ENCODE peak calls at places on chromosomes 4 and X, in nine cellular contexts. Y is GM23248, O is HCT116, B is neural progenitor cell, N is endothelial cell of umbilical vein, Q is astrocyte, K is PC-9, H is PC-3, G is H1. T is an unnamed sample. For H3K9me3, the result is how much of the 10 kb centered on the place peaks cover.

GRCh38 chr4:100016191-100016590 is 66.1 kb upstream of the H2AZ1 start:
- DNase-seq in G (no peak), B (no peak), Q (no peak), H (peak), O (no peak), N (no peak), K (no peak), Y (no peak), T (no peak)

GRCh38 chrX:69173906-69174305 is 8.7 kb upstream of the PJA1 start:
- DNase-seq in H (no peak), N (no peak), G (no peak), K (no peak), B (peak), Y (no peak), Q (no peak), O (no peak), T (no peak)

GRCh38 chrX:25131055-25131454 is 115.3 kb upstream of the ARX start:
- DNase-seq in G (no peak), O (no peak), K (no peak), H (peak), B (no peak), Y (peak), Q (no peak), N (no peak), T (peak)

GRCh38 chr4:189988892-189989431 is 38.1 kb downstream of the FRG2 start:
- DNase-seq in B (no peak), O (no peak), K (no peak), Y (no peak), N (no peak), Q (no peak), G (no peak), H (no peak), T (no peak)

GRCh38 chr4:38177792-38178665 is 217.8 kb downstream of the PTTG2 start:
- DNase-seq in N (no peak), B (no peak), Q (no peak), O (no peak), H (no peak), G (no peak), Y (peak), K (no peak), T (no peak)

GRCh38 chr4:52627876-52628275 is 31.2 kb downstream of the USP46 start:
- DNase-seq in Q (no peak), N (no peak), G (no peak), H (no peak), Y (peak), K (no peak), B (no peak), O (no peak), T (no peak)

GRCh38 chr4:1505511-1506451 is 99.5 kb upstream of the NKX1-1 start:
- DNase-seq in Y (no peak), B (no peak), K (no peak), Q (no peak), G (peak), O (no peak), N (no peak), H (no peak), T (no peak)

GRCh38 chr4:159926871-159927270 is 824.0 kb downstream of the RAPGEF2 start:
- DNase-seq in O (peak), B (no peak), K (no peak), Q (no peak), N (no peak), H (peak), G (no peak), Y (no peak), T (no peak)

GRCh38 chrX:2577844-2578444 is 77.2 kb upstream of the DHRSX start:
- DNase-seq in Q (no peak), K (no peak), O (no peak), N (no peak), Y (peak), B (peak), H (no peak), G (no peak), T (peak)

GRCh38 chrX:57282568-57282967 is 3.9 kb upstream of the FAAH2 start:
- DNase-seq in O (no peak), Y (no peak), H (peak), K (no peak), B (no peak), N (no peak), G (no peak), Q (no peak), T (no peak)

GRCh38 chr4:164379694-164380093 is 374.2 kb upstream of the SMIM31 start:
- DNase-seq in G (no peak), H (no peak), N (no peak), O (no peak), Q (no peak), Y (no peak), K (no peak), B (no peak), T (no peak)

GRCh38 chr4:5976431-5976830 is 41.8 kb downstream of the C4orf50 start:
- DNase-seq in Q (no peak), Y (no peak), B (no peak), G (no peak), N (no peak), H (no peak), O (no peak), K (no peak), T (peak)

GRCh38 chrX:73828080-73828720 is 265.2 kb downstream of the CHIC1 start:
- DNase-seq in H (peak), Y (no peak), N (no peak), O (no peak), G (no peak), Q (no peak), B (no peak), K (no peak), T (no peak)

GRCh38 chrX:3244203-3244743 is 102.2 kb downstream of the MXRA5 start:
- DNase-seq in B (no peak), O (no peak), N (no peak), H (no peak), K (no peak), G (no peak), Q (peak), Y (peak), T (peak)

GRCh38 chrX:10597871-10598270 is 22.5 kb downstream of the MID1 start:
- DNase-seq in B (peak), G (no peak), Q (no peak), K (no peak), O (no peak), Y (peak), H (peak), N (peak), T (peak)

GRCh38 chr4:15434086-15434485 is 6.3 kb downstream of the C1QTNF7 start:
- DNase-seq in Y (peak), Q (no peak), B (no peak), G (no peak), O (no peak), H (no peak), K (no peak), N (no peak), T (no peak)

GRCh38 chrX:24259544-24260240 is 54.2 kb downstream of the SUPT20HL2 start:
- DNase-seq in H (peak), N (peak), B (peak), O (peak), Y (peak), Q (peak), G (no peak), K (peak), T (peak)

GRCh38 chr4:832108-832507 is 6.2 kb upstream of the CPLX1 start:
- DNase-seq in O (no peak), G (no peak), Q (no peak), N (no peak), B (no peak), K (no peak), Y (no peak), H (no peak), T (no peak)

GRCh38 chr4:172142331-172142738 is 329.1 kb downstream of the GALNTL6 start:
- DNase-seq in H (peak), Q (peak), N (peak), K (no peak), G (no peak), O (no peak), B (no peak), Y (peak), T (peak)

GRCh38 chrX:4710618-4711433 is 997.4 kb upstream of the PRKX start:
- DNase-seq in K (peak), Q (peak), G (no peak), O (no peak), N (no peak), B (peak), H (no peak), Y (no peak), T (no peak)

GRCh38 chr4:188691811-188692210 is 552.6 kb downstream of the TRIML1 start:
- DNase-seq in G (no peak), N (no peak), Q (no peak), B (no peak), H (peak), Y (peak), O (no peak), K (no peak), T (no peak)

GRCh38 chrX:47854474-47854873 is 17.8 kb downstream of the ZNF81 start:
- DNase-seq in Y (peak), N (peak), O (no peak), H (peak), G (peak), Q (no peak), B (peak), K (no peak), T (peak)

GRCh38 chr4:128528793-128529553 is 241.4 kb upstream of the PGRMC2 start:
- DNase-seq in O (peak), Q (peak), N (peak), K (peak), H (peak), B (peak), Y (peak), G (no peak), T (peak)

GRCh38 chrX:115588180-115588579 is 27.2 kb downstream of the PLS3 start:
- DNase-seq in G (no peak), K (no peak), N (no peak), Q (no peak), Y (no peak), H (no peak), O (no peak), B (no peak), T (no peak)

GRCh38 chrX:107710617-107711391 is 64.8 kb downstream of the TSC22D3 start:
- DNase-seq in G (no peak), N (peak), O (peak), K (peak), H (peak), Y (peak), B (peak), Q (peak), T (peak)

GRCh38 chr4:43846111-43846587 is 602.5 kb downstream of the KCTD8 start:
- DNase-seq in K (no peak), H (no peak), Q (no peak), O (no peak), B (no peak), Y (no peak), G (no peak), N (no peak), T (no peak)

GRCh38 chr4:188779586-188779985 is 640.3 kb downstream of the TRIML1 start:
- DNase-seq in Q (no peak), Y (peak), O (no peak), K (no peak), H (peak), B (no peak), G (no peak), N (no peak), T (no peak)

GRCh38 chrX:137236837-137237236 is 203.0 kb upstream of the GPR101 start:
- DNase-seq in Y (no peak), N (no peak), O (no peak), B (no peak), Q (no peak), H (no peak), K (no peak), G (no peak), T (no peak)

GRCh38 chr4:169079942-169080827 is 70.1 kb upstream of the CBR4 start:
- DNase-seq in G (no peak), H (peak), N (peak), B (no peak), Q (peak), Y (peak), K (no peak), O (no peak), T (peak)

GRCh38 chrX:45771114-45771513 is 570.4 kb upstream of the DIPK2B start:
- DNase-seq in Q (peak), H (peak), K (peak), N (peak), B (no peak), O (peak), G (no peak), Y (peak), T (peak)

GRCh38 chr4:15569746-15570145 is 85.4 kb downstream of the FBXL5 start:
- DNase-seq in H (no peak), K (no peak), O (no peak), Q (no peak), N (no peak), Y (no peak), G (no peak), B (no peak), T (no peak)

GRCh38 chr4:121360496-121360895 is 20.3 kb downstream of the QRFPR start:
- DNase-seq in B (no peak), G (no peak), N (no peak), Y (peak), Q (no peak), K (no peak), H (peak), O (no peak), T (no peak)

DNA sequence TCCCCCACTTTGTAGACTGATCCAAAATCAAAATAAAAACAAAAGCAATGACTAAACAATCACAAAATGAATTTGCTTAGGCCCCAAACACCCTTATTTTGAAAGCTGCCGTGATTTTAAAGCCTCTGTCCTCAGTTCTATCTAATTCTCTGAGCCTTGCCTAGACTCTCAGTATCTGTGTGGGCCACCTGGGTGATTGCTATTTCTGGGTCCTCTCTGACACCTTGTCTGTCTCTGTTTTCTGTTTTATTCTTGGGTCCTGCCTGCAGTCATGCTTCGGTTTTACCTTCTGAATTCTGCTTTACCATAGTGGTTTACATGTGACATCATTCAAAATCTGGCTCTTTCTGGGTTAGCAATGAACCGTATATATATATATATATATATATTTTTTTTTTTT is 710.8 kb upstream of the SLIT2 start:
- DNase-seq in B (no peak), H (no peak), K (no peak), G (no peak), Y (no peak), Q (no peak), N (no peak), O (no peak), T (no peak)
- H3K9me3 ChIP-seq in B (under half), H (under half), K (under half), G (under half), Y (under half), Q (under half), N (under half), O (under half), T (under half)

GRCh38 chr4:7287274-7287917 is 95.1 kb downstream of the SORCS2 start:
- DNase-seq in K (no peak), Q (no peak), Y (no peak), N (no peak), G (no peak), B (no peak), H (no peak), O (no peak), T (no peak)
- TF ChIP-seq EZH2 in K (no peak), Q (no peak), Y (no peak), N (no peak), G (no peak), B (no peak), H (no peak), O (no peak), T (no peak)

GRCh38 chrX:155841232-155841631 is 39.9 kb upstream of the VAMP7 start:
- DNase-seq in N (no peak), Q (no peak), H (no peak), K (no peak), B (no peak), O (no peak), G (no peak), Y (peak), T (no peak)
- H3K9me3 ChIP-seq in N (under half), Q (under half), H (under half), K (under half), B (under half), O (under half), G (under half), Y (under half), T (under half)

GRCh38 chr4:82560853-82561744 is 689 bp downstream of the TMEM150C start:
- DNase-seq in Q (no peak), Y (peak), O (no peak), N (peak), G (peak), K (no peak), B (no peak), H (no peak), T (no peak)
- TF ChIP-seq EZH2 in Q (peak), Y (peak), O (no peak), N (no peak), G (no peak), K (no peak), B (peak), H (no peak), T (no peak)

GRCh38 chrX:146887020-146887419 is 72.5 kb upstream of the CXorf51A start:
- DNase-seq in N (no peak), B (no peak), Q (no peak), G (no peak), K (no peak), Y (no peak), O (no peak), H (no peak), T (no peak)
- H3K9me3 ChIP-seq in N (under half), B (under half), Q (under half), G (under half), K (under half), Y (under half), O (under half), H (under half), T (under half)

DNA sequence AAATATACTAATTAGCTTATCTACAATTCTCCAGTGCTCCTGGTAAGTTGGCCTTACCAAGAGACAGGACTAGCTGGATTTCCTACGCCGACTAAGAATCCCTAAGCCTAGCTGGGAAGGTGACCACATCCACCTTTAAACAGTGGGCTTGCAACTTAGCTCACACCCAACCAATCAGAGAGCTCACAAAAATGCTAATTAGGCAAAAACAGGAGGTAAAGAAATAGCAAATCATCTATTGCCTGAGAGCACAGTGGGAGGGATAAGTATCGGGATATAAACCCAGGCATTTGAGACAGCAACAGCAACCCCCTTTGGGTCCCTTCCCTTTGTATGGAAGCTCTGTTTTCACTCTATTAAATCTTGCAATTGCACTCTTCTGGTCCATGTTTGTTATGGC is 1025.0 kb downstream of the RAB28 start:
- DNase-seq in Q (no peak), H (no peak), Y (no peak), O (no peak), G (no peak), K (no peak), N (no peak), B (no peak), T (no peak)
- TF ChIP-seq EZH2 in Q (no peak), H (no peak), Y (no peak), O (no peak), G (no peak), K (no peak), N (no peak), B (no peak), T (no peak)

GRCh38 chrX:145910017-145910416 is 92.4 kb downstream of the SLITRK2 start:
- DNase-seq in G (no peak), N (no peak), K (no peak), H (peak), Q (no peak), Y (no peak), B (peak), O (no peak), T (no peak)
- H3K9me3 ChIP-seq in G (under half), N (under half), K (under half), H (under half), Q (under half), Y (under half), B (under half), O (under half), T (under half)

DNA sequence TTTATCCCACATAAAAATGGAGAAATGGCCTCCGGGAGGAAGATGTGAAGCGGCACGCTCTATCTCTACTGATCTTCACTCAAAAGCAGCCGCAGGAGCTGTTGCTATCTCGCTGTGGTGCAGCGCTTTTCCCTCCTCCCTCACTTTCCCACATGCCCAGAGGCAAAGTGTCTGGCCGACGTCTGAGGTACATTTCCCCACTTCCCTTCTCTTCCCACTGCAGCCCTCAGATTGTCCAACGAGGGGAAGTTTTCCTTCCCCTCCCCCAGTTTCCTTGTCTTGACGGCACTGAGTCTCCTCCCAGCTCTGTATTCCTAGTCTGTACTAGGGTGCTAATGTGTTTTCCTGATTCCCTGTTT is 662 bp upstream of the COL25A1 start:
- DNase-seq in Y (peak), N (peak), K (no peak), H (no peak), Q (peak), G (no peak), B (no peak), O (no peak), T (peak)
- TF ChIP-seq EZH2 in Y (no peak), N (no peak), K (no peak), H (no peak), Q (peak), G (no peak), B (no peak), O (no peak), T (no peak)

GRCh38 chrX:55546956-55547355 is 57.3 kb upstream of the USP51 start:
- DNase-seq in K (no peak), G (no peak), Q (no peak), O (no peak), B (no peak), Y (no peak), N (peak), H (no peak), T (no peak)
- H3K9me3 ChIP-seq in K (under half), G (under half), Q (under half), O (under half), B (under half), Y (under half), N (under half), H (under half), T (under half)